ENCODE peak calls at places on chromosomes 7 and 10, in five cellular contexts. One of them, this sample, is unnamed.

GRCh38 chr7:55571534-55572377 is 546 bp downstream of the VOPP1 start:
- DNase-seq in cardiac fibroblast: peak
- DNase-seq in H1: peak
- DNase-seq in HL-60: peak
- DNase-seq in fibroblast of pulmonary artery: peak
- DNase-seq in this sample: peak

GRCh38 chr10:100186253-100186780 is 488 bp upstream of the ERLIN1 start:
- DNase-seq in cardiac fibroblast: peak
- DNase-seq in H1: no peak
- DNase-seq in HL-60: no peak
- DNase-seq in fibroblast of pulmonary artery: peak
- DNase-seq in this sample: peak

GRCh38 chr10:108639010-108639409 is 1284.3 kb downstream of the XPNPEP1 start:
- DNase-seq in cardiac fibroblast: no peak
- DNase-seq in H1: no peak
- DNase-seq in HL-60: no peak
- DNase-seq in fibroblast of pulmonary artery: no peak
- DNase-seq in this sample: no peak

GRCh38 chr7:156691764-156692163 is 51.2 kb downstream of the RNF32 start:
- DNase-seq in cardiac fibroblast: no peak
- DNase-seq in H1: no peak
- DNase-seq in HL-60: no peak
- DNase-seq in fibroblast of pulmonary artery: no peak
- DNase-seq in this sample: no peak

GRCh38 chr7:114345494-114345893 is 69.1 kb upstream of the FOXP2 start:
- DNase-seq in cardiac fibroblast: peak
- DNase-seq in H1: no peak
- DNase-seq in HL-60: no peak
- DNase-seq in fibroblast of pulmonary artery: peak
- DNase-seq in this sample: peak

GRCh38 chr7:38178695-38179344 is 775 bp downstream of the STARD3NL start:
- DNase-seq in cardiac fibroblast: peak
- DNase-seq in H1: no peak
- DNase-seq in HL-60: no peak
- DNase-seq in fibroblast of pulmonary artery: peak
- DNase-seq in this sample: peak

GRCh38 chr7:47293884-47294568 is 287.9 kb downstream of the TNS3 start:
- DNase-seq in cardiac fibroblast: peak
- DNase-seq in H1: no peak
- DNase-seq in HL-60: peak
- DNase-seq in fibroblast of pulmonary artery: peak
- DNase-seq in this sample: peak

GRCh38 chr7:103379270-103379975 is 32.0 kb downstream of the PSMC2 start:
- DNase-seq in cardiac fibroblast: no peak
- DNase-seq in H1: no peak
- DNase-seq in HL-60: no peak
- DNase-seq in fibroblast of pulmonary artery: no peak
- DNase-seq in this sample: no peak

GRCh38 chr7:108138911-108139310 is 8.8 kb upstream of the LAMB4 start:
- DNase-seq in cardiac fibroblast: peak
- DNase-seq in H1: no peak
- DNase-seq in HL-60: no peak
- DNase-seq in fibroblast of pulmonary artery: peak
- DNase-seq in this sample: peak

GRCh38 chr10:11270135-11270857 is 252.6 kb downstream of the CELF2 start:
- DNase-seq in cardiac fibroblast: peak
- DNase-seq in H1: peak
- DNase-seq in HL-60: no peak
- DNase-seq in fibroblast of pulmonary artery: peak
- DNase-seq in this sample: peak

GRCh38 chr7:27110163-27110976 is 7.9 kb upstream of the HOXA2 start:
- DNase-seq in cardiac fibroblast: peak
- DNase-seq in H1: peak
- DNase-seq in HL-60: no peak
- DNase-seq in fibroblast of pulmonary artery: peak
- DNase-seq in this sample: peak

GRCh38 chr7:132723506-132724081 is 147.3 kb upstream of the PLXNA4 start:
- DNase-seq in cardiac fibroblast: no peak
- DNase-seq in H1: no peak
- DNase-seq in HL-60: no peak
- DNase-seq in fibroblast of pulmonary artery: no peak
- DNase-seq in this sample: peak

GRCh38 chr10:46544989-46545791 is 11.3 kb downstream of the GPRIN2 start:
- DNase-seq in cardiac fibroblast: peak
- DNase-seq in H1: no peak
- DNase-seq in HL-60: no peak
- DNase-seq in fibroblast of pulmonary artery: peak
- DNase-seq in this sample: no peak

GRCh38 chr7:19327011-19327410 is 181.8 kb upstream of the FERD3L start:
- DNase-seq in cardiac fibroblast: peak
- DNase-seq in H1: no peak
- DNase-seq in HL-60: no peak
- DNase-seq in fibroblast of pulmonary artery: peak
- DNase-seq in this sample: peak

GRCh38 chr7:46554688-46555422 is 633.8 kb upstream of the IGFBP3 start:
- DNase-seq in cardiac fibroblast: no peak
- DNase-seq in H1: no peak
- DNase-seq in HL-60: no peak
- DNase-seq in fibroblast of pulmonary artery: no peak
- DNase-seq in this sample: peak

GRCh38 chr10:131561897-131562296 is 250.4 kb upstream of the TCERG1L start:
- DNase-seq in cardiac fibroblast: no peak
- DNase-seq in H1: peak
- DNase-seq in HL-60: no peak
- DNase-seq in fibroblast of pulmonary artery: no peak
- DNase-seq in this sample: no peak

GRCh38 chr10:94851263-94851662 is 87.2 kb upstream of the CYP2C9 start:
- DNase-seq in cardiac fibroblast: no peak
- DNase-seq in H1: no peak
- DNase-seq in HL-60: no peak
- DNase-seq in fibroblast of pulmonary artery: no peak
- DNase-seq in this sample: no peak

GRCh38 chr7:102821994-102822747 is 73.4 kb downstream of the FAM185A start:
- DNase-seq in cardiac fibroblast: no peak
- DNase-seq in H1: no peak
- DNase-seq in HL-60: no peak
- DNase-seq in fibroblast of pulmonary artery: no peak
- DNase-seq in this sample: peak

GRCh38 chr7:28685660-28686417 is 272.3 kb downstream of the TRIL start:
- DNase-seq in cardiac fibroblast: peak
- DNase-seq in H1: peak
- DNase-seq in HL-60: peak
- DNase-seq in fibroblast of pulmonary artery: peak
- DNase-seq in this sample: peak

GRCh38 chr7:105594034-105594433 is 12.7 kb upstream of the EFCAB10 start:
- DNase-seq in cardiac fibroblast: no peak
- DNase-seq in H1: peak
- DNase-seq in HL-60: no peak
- DNase-seq in fibroblast of pulmonary artery: no peak
- DNase-seq in this sample: no peak

GRCh38 chr10:27819781-27820531 is 74.3 kb upstream of the MKX start:
- DNase-seq in cardiac fibroblast: peak
- DNase-seq in H1: no peak
- DNase-seq in HL-60: no peak
- DNase-seq in fibroblast of pulmonary artery: peak
- DNase-seq in this sample: peak

GRCh38 chr10:46040004-46040403 is 6.1 kb downstream of the MSMB start:
- DNase-seq in cardiac fibroblast: no peak
- DNase-seq in H1: no peak
- DNase-seq in HL-60: no peak
- DNase-seq in fibroblast of pulmonary artery: no peak
- DNase-seq in this sample: no peak

GRCh38 chr10:80205478-80206276 is at the start of gene ANXA11:
- DNase-seq in cardiac fibroblast: peak
- DNase-seq in H1: peak
- DNase-seq in HL-60: peak
- DNase-seq in fibroblast of pulmonary artery: peak
- DNase-seq in this sample: peak

GRCh38 chr10:29377333-29377961 is 88.6 kb downstream of the LYZL1 start:
- DNase-seq in cardiac fibroblast: peak
- DNase-seq in H1: no peak
- DNase-seq in HL-60: no peak
- DNase-seq in fibroblast of pulmonary artery: peak
- DNase-seq in this sample: peak

GRCh38 chr7:131546126-131546525 is 10.3 kb downstream of the PODXL start:
- DNase-seq in cardiac fibroblast: no peak
- DNase-seq in H1: no peak
- DNase-seq in HL-60: no peak
- DNase-seq in fibroblast of pulmonary artery: no peak
- DNase-seq in this sample: no peak

GRCh38 chr10:43156590-43157340 is 18.5 kb downstream of the CSGALNACT2 start:
- DNase-seq in cardiac fibroblast: no peak
- DNase-seq in H1: no peak
- DNase-seq in HL-60: no peak
- DNase-seq in fibroblast of pulmonary artery: no peak
- DNase-seq in this sample: no peak

GRCh38 chr7:145729701-145730100 is 386.9 kb upstream of the CNTNAP2 start:
- DNase-seq in cardiac fibroblast: no peak
- DNase-seq in H1: no peak
- DNase-seq in HL-60: no peak
- DNase-seq in fibroblast of pulmonary artery: no peak
- DNase-seq in this sample: no peak

GRCh38 chr10:125000366-125001312 is 58.7 kb downstream of the ZRANB1 start:
- DNase-seq in cardiac fibroblast: no peak
- DNase-seq in H1: no peak
- DNase-seq in HL-60: no peak
- DNase-seq in fibroblast of pulmonary artery: no peak
- DNase-seq in this sample: no peak

GRCh38 chr10:96646251-96646740 is 59.5 kb upstream of the TM9SF3 start:
- DNase-seq in cardiac fibroblast: no peak
- DNase-seq in H1: no peak
- DNase-seq in HL-60: no peak
- DNase-seq in fibroblast of pulmonary artery: no peak
- DNase-seq in this sample: no peak

GRCh38 chr10:27285093-27285492 is 44.5 kb upstream of the ACBD5 start:
- DNase-seq in cardiac fibroblast: peak
- DNase-seq in H1: no peak
- DNase-seq in HL-60: no peak
- DNase-seq in fibroblast of pulmonary artery: peak
- DNase-seq in this sample: peak

GRCh38 chr7:23021581-23021980 is 7.7 kb upstream of the HYCC1 start:
- DNase-seq in cardiac fibroblast: no peak
- DNase-seq in H1: no peak
- DNase-seq in HL-60: no peak
- DNase-seq in fibroblast of pulmonary artery: no peak
- DNase-seq in this sample: peak
- TF ChIP-seq CTCF in cardiac fibroblast: no peak
- TF ChIP-seq CTCF in H1: no peak
- TF ChIP-seq CTCF in HL-60: no peak
- TF ChIP-seq CTCF in fibroblast of pulmonary artery: no peak
- TF ChIP-seq CTCF in this sample: no peak

DNA sequence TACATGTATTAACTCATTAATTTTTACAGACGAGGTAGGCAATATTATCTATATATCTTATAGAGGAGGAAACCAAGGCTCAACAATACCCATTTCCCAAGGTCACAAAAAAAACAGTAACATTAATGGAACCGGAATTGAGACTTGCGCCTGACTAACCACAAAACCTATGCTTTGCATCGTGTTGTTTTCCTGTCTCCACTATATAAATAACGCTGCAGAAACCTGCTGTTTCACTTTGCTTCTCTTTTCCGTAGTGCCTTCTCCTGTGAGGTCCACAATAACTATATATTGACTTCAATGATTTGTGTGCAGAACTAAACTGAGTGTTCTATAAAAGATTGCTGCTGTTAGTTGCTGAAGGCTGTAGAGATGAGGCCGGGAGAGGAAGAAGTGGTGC is 97.7 kb upstream of the RPA3 start:
- DNase-seq in cardiac fibroblast: no peak
- DNase-seq in H1: no peak
- DNase-seq in HL-60: no peak
- DNase-seq in fibroblast of pulmonary artery: no peak
- DNase-seq in this sample: no peak
- H3K4me3 ChIP-seq in cardiac fibroblast: no peak
- H3K4me3 ChIP-seq in H1: no peak
- H3K4me3 ChIP-seq in HL-60: no peak
- H3K4me3 ChIP-seq in fibroblast of pulmonary artery: no peak
- H3K4me3 ChIP-seq in this sample: no peak

GRCh38 chr10:102597131-102597891 is 47.0 kb upstream of the TRIM8 start:
- DNase-seq in cardiac fibroblast: peak
- DNase-seq in H1: no peak
- DNase-seq in HL-60: no peak
- DNase-seq in fibroblast of pulmonary artery: no peak
- DNase-seq in this sample: no peak

GRCh38 chr10:102593804-102594079 is 50.5 kb upstream of the TRIM8 start:
- DNase-seq in cardiac fibroblast: no peak
- DNase-seq in H1: no peak
- DNase-seq in HL-60: no peak
- DNase-seq in fibroblast of pulmonary artery: no peak
- DNase-seq in this sample: no peak

GRCh38 chr10:102595914-102596313 is 48.4 kb upstream of the TRIM8 start:
- DNase-seq in cardiac fibroblast: no peak
- DNase-seq in H1: no peak
- DNase-seq in HL-60: no peak
- DNase-seq in fibroblast of pulmonary artery: no peak
- DNase-seq in this sample: no peak

GRCh38 chr10:102595293-102595692 is 49.0 kb upstream of the TRIM8 start:
- DNase-seq in cardiac fibroblast: no peak
- DNase-seq in H1: no peak
- DNase-seq in HL-60: no peak
- DNase-seq in fibroblast of pulmonary artery: no peak
- DNase-seq in this sample: no peak

DNA sequence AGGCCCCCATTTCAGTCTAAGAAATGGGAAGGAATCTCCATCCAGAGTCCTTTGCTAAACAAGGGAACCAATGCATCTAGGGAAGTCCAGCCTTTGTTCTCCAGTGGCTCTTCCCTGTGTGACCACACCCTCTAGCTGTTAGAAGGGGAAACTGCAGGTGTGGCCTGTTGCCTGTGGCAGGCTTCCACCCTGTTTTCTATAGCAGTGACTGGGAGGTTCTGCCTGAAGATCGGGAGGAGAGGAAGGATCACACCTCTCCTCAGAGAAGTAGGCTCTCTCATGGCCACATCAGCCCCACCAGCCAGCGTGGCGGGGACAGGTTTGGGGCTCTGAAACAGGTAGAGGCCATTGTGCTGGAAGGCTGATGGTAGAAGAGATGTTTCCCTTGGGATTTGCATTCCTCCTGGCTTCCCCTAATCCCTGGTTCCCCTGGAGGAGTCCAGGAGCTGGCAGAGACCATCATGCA is 47.7 kb upstream of the TRIM8 start:
- DNase-seq in cardiac fibroblast: peak
- DNase-seq in H1: peak
- DNase-seq in HL-60: peak
- DNase-seq in fibroblast of pulmonary artery: peak
- DNase-seq in this sample: peak
- TF ChIP-seq CTCF in cardiac fibroblast: peak
- TF ChIP-seq CTCF in H1: peak
- TF ChIP-seq CTCF in HL-60: peak
- TF ChIP-seq CTCF in fibroblast of pulmonary artery: peak
- TF ChIP-seq CTCF in this sample: peak

DNA sequence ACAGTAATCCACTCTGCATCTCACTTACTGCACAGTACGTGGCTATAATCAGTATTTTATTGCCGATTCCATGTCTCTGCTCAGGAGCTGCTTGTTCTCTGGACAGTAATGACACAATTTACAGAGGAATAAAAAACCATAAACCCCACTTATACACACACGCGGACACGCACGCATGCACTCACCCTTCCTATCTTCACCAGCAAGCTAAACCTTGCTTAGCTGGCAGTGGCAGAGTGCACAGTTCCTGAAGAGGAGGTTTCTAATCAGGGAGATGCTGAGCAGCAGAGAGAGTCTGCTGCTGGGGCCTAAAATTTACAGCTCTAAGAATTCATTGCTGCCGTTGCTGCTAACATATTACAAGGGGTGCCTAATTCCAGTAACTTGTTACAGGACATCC is 66.3 kb downstream of the SND1 start:
- DNase-seq in cardiac fibroblast: no peak
- DNase-seq in H1: no peak
- DNase-seq in HL-60: no peak
- DNase-seq in fibroblast of pulmonary artery: no peak
- DNase-seq in this sample: no peak
- H3K4me3 ChIP-seq in cardiac fibroblast: no peak
- H3K4me3 ChIP-seq in H1: no peak
- H3K4me3 ChIP-seq in HL-60: no peak
- H3K4me3 ChIP-seq in fibroblast of pulmonary artery: no peak
- H3K4me3 ChIP-seq in this sample: no peak